ENCODE peak calls at places on chromosomes 1 and 21, in eight cellular contexts. One of them, this sample, is unnamed.

GRCh38 chr1:114176366-114176765 is 22.7 kb upstream of the SYT6 start:
- DNase-seq in AG10803: no peak
- DNase-seq in neural crest cell: no peak
- DNase-seq in fibroblast of pulmonary artery: no peak
- DNase-seq in WERI-Rb-1: no peak
- DNase-seq in AG08396: no peak
- DNase-seq in T-helper 1 cell: no peak
- DNase-seq in HTR-8/SVneo: no peak
- DNase-seq in this sample: no peak

GRCh38 chr1:235313262-235313661 is 14.7 kb downstream of the ARID4B start:
- DNase-seq in fibroblast of pulmonary artery: no peak
- DNase-seq in AG08396: no peak
- DNase-seq in HTR-8/SVneo: no peak
- DNase-seq in WERI-Rb-1: no peak
- DNase-seq in T-helper 1 cell: no peak
- DNase-seq in neural crest cell: no peak
- DNase-seq in AG10803: no peak
- DNase-seq in this sample: no peak

GRCh38 chr21:32147041-32147440 is 131.8 kb downstream of the MIS18A start:
- DNase-seq in fibroblast of pulmonary artery: no peak
- DNase-seq in neural crest cell: no peak
- DNase-seq in T-helper 1 cell: no peak
- DNase-seq in WERI-Rb-1: no peak
- DNase-seq in AG10803: no peak
- DNase-seq in AG08396: no peak
- DNase-seq in HTR-8/SVneo: no peak
- DNase-seq in this sample: no peak

GRCh38 chr1:43936470-43937151 is 3.0 kb downstream of the ARTN start:
- DNase-seq in fibroblast of pulmonary artery: peak
- DNase-seq in neural crest cell: peak
- DNase-seq in AG10803: no peak
- DNase-seq in AG08396: peak
- DNase-seq in WERI-Rb-1: peak
- DNase-seq in HTR-8/SVneo: no peak
- DNase-seq in T-helper 1 cell: no peak
- DNase-seq in this sample: no peak

GRCh38 chr1:16203550-16203949 is 8.9 kb downstream of the ARHGEF19 start:
- DNase-seq in fibroblast of pulmonary artery: no peak
- DNase-seq in neural crest cell: no peak
- DNase-seq in T-helper 1 cell: no peak
- DNase-seq in AG08396: no peak
- DNase-seq in HTR-8/SVneo: no peak
- DNase-seq in AG10803: no peak
- DNase-seq in WERI-Rb-1: no peak
- DNase-seq in this sample: no peak

GRCh38 chr1:204046346-204046745 is 26.6 kb upstream of the SOX13 start:
- DNase-seq in AG10803: no peak
- DNase-seq in fibroblast of pulmonary artery: no peak
- DNase-seq in neural crest cell: no peak
- DNase-seq in T-helper 1 cell: no peak
- DNase-seq in HTR-8/SVneo: no peak
- DNase-seq in WERI-Rb-1: no peak
- DNase-seq in AG08396: no peak
- DNase-seq in this sample: no peak

GRCh38 chr1:6858586-6858985 is 73.3 kb downstream of the CAMTA1 start:
- DNase-seq in neural crest cell: no peak
- DNase-seq in AG08396: no peak
- DNase-seq in fibroblast of pulmonary artery: peak
- DNase-seq in AG10803: no peak
- DNase-seq in T-helper 1 cell: no peak
- DNase-seq in WERI-Rb-1: no peak
- DNase-seq in HTR-8/SVneo: no peak
- DNase-seq in this sample: no peak

GRCh38 chr1:2343023-2343935 is 48.1 kb downstream of the MORN1 start:
- DNase-seq in AG08396: no peak
- DNase-seq in fibroblast of pulmonary artery: no peak
- DNase-seq in HTR-8/SVneo: no peak
- DNase-seq in AG10803: no peak
- DNase-seq in T-helper 1 cell: no peak
- DNase-seq in neural crest cell: no peak
- DNase-seq in WERI-Rb-1: no peak
- DNase-seq in this sample: no peak

GRCh38 chr21:45413922-45414321 is 9.0 kb downstream of the COL18A1 start:
- DNase-seq in AG10803: no peak
- DNase-seq in fibroblast of pulmonary artery: no peak
- DNase-seq in WERI-Rb-1: no peak
- DNase-seq in neural crest cell: no peak
- DNase-seq in T-helper 1 cell: no peak
- DNase-seq in HTR-8/SVneo: no peak
- DNase-seq in AG08396: no peak
- DNase-seq in this sample: no peak

GRCh38 chr1:178870944-178871343 is at the start of gene ANGPTL1:
- DNase-seq in AG10803: peak
- DNase-seq in fibroblast of pulmonary artery: peak
- DNase-seq in neural crest cell: peak
- DNase-seq in AG08396: peak
- DNase-seq in T-helper 1 cell: no peak
- DNase-seq in WERI-Rb-1: peak
- DNase-seq in HTR-8/SVneo: no peak
- DNase-seq in this sample: no peak

GRCh38 chr1:94325379-94326302 is 88.3 kb upstream of the ARHGAP29 start:
- DNase-seq in HTR-8/SVneo: peak
- DNase-seq in WERI-Rb-1: no peak
- DNase-seq in AG08396: peak
- DNase-seq in AG10803: peak
- DNase-seq in neural crest cell: no peak
- DNase-seq in fibroblast of pulmonary artery: peak
- DNase-seq in T-helper 1 cell: no peak
- DNase-seq in this sample: no peak

GRCh38 chr1:109466440-109467300 is at the start of gene SYPL2:
- DNase-seq in neural crest cell: peak
- DNase-seq in HTR-8/SVneo: peak
- DNase-seq in AG08396: peak
- DNase-seq in T-helper 1 cell: no peak
- DNase-seq in AG10803: no peak
- DNase-seq in WERI-Rb-1: peak
- DNase-seq in fibroblast of pulmonary artery: no peak
- DNase-seq in this sample: peak

GRCh38 chr1:192167941-192168685 is 9.9 kb downstream of the RGS18 start:
- DNase-seq in AG08396: no peak
- DNase-seq in fibroblast of pulmonary artery: peak
- DNase-seq in HTR-8/SVneo: no peak
- DNase-seq in T-helper 1 cell: no peak
- DNase-seq in WERI-Rb-1: no peak
- DNase-seq in neural crest cell: no peak
- DNase-seq in AG10803: no peak
- DNase-seq in this sample: no peak

GRCh38 chr1:59163268-59164092 is 133.4 kb upstream of the FGGY start:
- DNase-seq in neural crest cell: no peak
- DNase-seq in AG10803: peak
- DNase-seq in fibroblast of pulmonary artery: peak
- DNase-seq in WERI-Rb-1: peak
- DNase-seq in HTR-8/SVneo: no peak
- DNase-seq in T-helper 1 cell: no peak
- DNase-seq in AG08396: peak
- DNase-seq in this sample: no peak

GRCh38 chr1:26862781-26863676 is at the start of gene SFN:
- DNase-seq in AG08396: no peak
- DNase-seq in T-helper 1 cell: peak
- DNase-seq in HTR-8/SVneo: no peak
- DNase-seq in WERI-Rb-1: peak
- DNase-seq in fibroblast of pulmonary artery: no peak
- DNase-seq in AG10803: no peak
- DNase-seq in neural crest cell: no peak
- DNase-seq in this sample: peak

GRCh38 chr1:82695443-82695842 is 894.7 kb downstream of the ADGRL2 start:
- DNase-seq in AG10803: no peak
- DNase-seq in neural crest cell: no peak
- DNase-seq in AG08396: no peak
- DNase-seq in WERI-Rb-1: no peak
- DNase-seq in fibroblast of pulmonary artery: peak
- DNase-seq in HTR-8/SVneo: no peak
- DNase-seq in T-helper 1 cell: no peak
- DNase-seq in this sample: no peak

GRCh38 chr1:84997667-84998600 is 1.0 kb upstream of the MCOLN2 start:
- DNase-seq in AG10803: peak
- DNase-seq in fibroblast of pulmonary artery: peak
- DNase-seq in WERI-Rb-1: no peak
- DNase-seq in HTR-8/SVneo: peak
- DNase-seq in AG08396: peak
- DNase-seq in T-helper 1 cell: no peak
- DNase-seq in neural crest cell: peak
- DNase-seq in this sample: no peak

GRCh38 chr1:155077758-155078495 is 710 bp upstream of the EFNA3 start:
- DNase-seq in fibroblast of pulmonary artery: no peak
- DNase-seq in AG10803: no peak
- DNase-seq in neural crest cell: no peak
- DNase-seq in T-helper 1 cell: no peak
- DNase-seq in AG08396: no peak
- DNase-seq in WERI-Rb-1: peak
- DNase-seq in HTR-8/SVneo: no peak
- DNase-seq in this sample: no peak

GRCh38 chr1:206886831-206887230 is 10.4 kb upstream of the IL24 start:
- DNase-seq in WERI-Rb-1: no peak
- DNase-seq in fibroblast of pulmonary artery: no peak
- DNase-seq in AG10803: no peak
- DNase-seq in AG08396: no peak
- DNase-seq in T-helper 1 cell: no peak
- DNase-seq in HTR-8/SVneo: no peak
- DNase-seq in neural crest cell: no peak
- DNase-seq in this sample: no peak

GRCh38 chr1:57422271-57423134 is 1.4 kb downstream of the DAB1 start:
- DNase-seq in neural crest cell: peak
- DNase-seq in T-helper 1 cell: no peak
- DNase-seq in HTR-8/SVneo: no peak
- DNase-seq in WERI-Rb-1: peak
- DNase-seq in AG10803: peak
- DNase-seq in AG08396: peak
- DNase-seq in fibroblast of pulmonary artery: peak
- DNase-seq in this sample: peak

This sample was measured in HEK293T.